ENCODE peak calls at places on chromosomes 13 and 19, in six cellular contexts. S is body of pancreas, J is fibroblast of the conjunctiva, C is lung, U is amygdala, Q is midbrain. E is an unnamed sample.

GRCh38 chr19:48364564-48365363 is 597 bp downstream of the SYNGR4 start:
- DNase-seq in J (no peak), C (no peak), Q (no peak), U (no peak), S (no peak), E (no peak)

GRCh38 chr13:49954674-49955455 is 18.7 kb upstream of the SPRYD7 start:
- DNase-seq in J (no peak), C (no peak), U (no peak), Q (no peak), S (no peak), E (no peak)

GRCh38 chr13:22801402-22802003 is 379.3 kb upstream of the SGCG start:
- DNase-seq in U (no peak), Q (peak; percentile 29), J (no peak), S (no peak), C (no peak), E (no peak)

GRCh38 chr13:39281539-39282150 is 243.4 kb downstream of the NHLRC3 start:
- DNase-seq in J (no peak), S (no peak), C (no peak), Q (no peak), U (no peak), E (no peak)

GRCh38 chr19:54275951-54276350 is 5.0 kb downstream of the LILRB2 start:
- DNase-seq in J (no peak), U (no peak), Q (no peak), C (no peak), S (no peak), E (no peak)

GRCh38 chr13:97257800-97258799 is 36.0 kb downstream of the MBNL2 start:
- DNase-seq in U (no peak), Q (no peak), S (peak; percentile 80), C (peak; percentile 46), J (peak; percentile 68), E (no peak)

GRCh38 chr13:48304132-48304876 is 753 bp downstream of the RB1 start:
- DNase-seq in S (peak; percentile 39), J (no peak), C (no peak), Q (peak; percentile 46), U (no peak), E (peak; percentile 50)

GRCh38 chr13:32187651-32188050 is 127.5 kb downstream of the ZAR1L start:
- DNase-seq in J (no peak), Q (no peak), S (no peak), C (no peak), U (no peak), E (no peak)

GRCh38 chr19:2087621-2088100 is 8.5 kb downstream of the MOB3A start:
- DNase-seq in U (no peak), Q (no peak), S (no peak), C (no peak), J (no peak), E (no peak)

GRCh38 chr13:111327701-111328100 is 7.3 kb downstream of the TEX29 start:
- DNase-seq in S (no peak), J (no peak), U (no peak), C (no peak), Q (no peak), E (no peak)

GRCh38 chr19:12611361-12611699 is 610 bp downstream of the ZNF791 start:
- DNase-seq in J (peak; percentile 28), U (peak; percentile 17), S (peak; percentile 77), C (peak; percentile 60), Q (peak; percentile 58), E (peak; percentile 73)

GRCh38 chr13:51501592-51502205 is 48.9 kb upstream of the INTS6 start:
- DNase-seq in S (no peak), J (no peak), C (no peak), Q (no peak), U (no peak), E (no peak)

GRCh38 chr19:2043269-2043641 is 7.8 kb downstream of the MKNK2 start:
- DNase-seq in U (no peak), Q (peak; percentile 25), J (no peak), S (no peak), C (no peak), E (no peak)

GRCh38 chr13:77480071-77480470 is 55.4 kb upstream of the SCEL start:
- DNase-seq in U (no peak), S (no peak), Q (no peak), C (no peak), J (no peak), E (no peak)

GRCh38 chr13:33497146-33497845 is 211.7 kb upstream of the STARD13 start:
- DNase-seq in U (no peak), S (no peak), J (no peak), C (no peak), Q (no peak), E (no peak)

GRCh38 chr13:23876265-23876664 is 12.9 kb downstream of the MIPEP start:
- DNase-seq in J (no peak), U (no peak), S (peak; percentile 58), C (no peak), Q (peak; percentile 20), E (no peak)

GRCh38 chr13:45434556-45435371 is 16.6 kb upstream of the SLC25A30 start:
- DNase-seq in Q (no peak), S (no peak), U (no peak), J (no peak), C (no peak), E (no peak)

GRCh38 chr13:27117947-27118346 is 53.7 kb downstream of the USP12 start:
- DNase-seq in Q (no peak), J (no peak), C (no peak), S (no peak), U (no peak), E (no peak)

GRCh38 chr19:47707135-47707925 is 5.9 kb upstream of the EHD2 start:
- DNase-seq in C (peak; percentile 79), Q (peak; percentile 72), U (peak; percentile 19), S (peak; percentile 78), J (peak; percentile 66), E (peak; percentile 66)

GRCh38 chr13:111177081-111177711 is 62.1 kb downstream of the ARHGEF7 start:
- DNase-seq in J (no peak), C (no peak), S (peak; percentile 57), Q (peak; percentile 73), U (peak; percentile 38), E (no peak)

GRCh38 chr13:93079294-93079693 is 147.3 kb upstream of the GPC6 start:
- DNase-seq in J (peak; percentile 27), Q (no peak), S (no peak), C (no peak), U (no peak), E (no peak)

GRCh38 chr19:41939861-41940442 is 11.7 kb upstream of the ERFL start:
- DNase-seq in U (no peak), J (no peak), Q (no peak), C (no peak), S (peak; percentile 26), E (no peak)

GRCh38 chr13:112605531-112605990 is 17.6 kb upstream of the TUBGCP3 start:
- DNase-seq in U (no peak), S (no peak), Q (no peak), J (no peak), C (no peak), E (no peak)

GRCh38 chr13:99605417-99606321 is 104.4 kb downstream of the TM9SF2 start:
- DNase-seq in U (peak; percentile 41), J (no peak), S (peak; percentile 82), C (peak; percentile 32), Q (peak; percentile 76), E (peak; percentile 29)

GRCh38 chr13:25683056-25683455 is 311.3 kb downstream of the ATP8A2 start:
- DNase-seq in J (no peak), C (no peak), S (no peak), U (no peak), Q (no peak), E (no peak)

GRCh38 chr19:23547816-23548430 is 139.1 kb downstream of the ZNF675 start:
- DNase-seq in C (no peak), S (no peak), U (no peak), J (no peak), Q (no peak), E (no peak)

GRCh38 chr19:45569619-45570421 is 14.8 kb downstream of the OPA3 start:
- DNase-seq in S (peak; percentile 67), Q (peak; percentile 17), J (no peak), C (peak; percentile 53), U (no peak), E (peak; percentile 24)

GRCh38 chr13:42114278-42114677 is 65.8 kb downstream of the DGKH start:
- DNase-seq in C (no peak), J (no peak), Q (no peak), S (no peak), U (no peak), E (no peak)

GRCh38 chr19:49442354-49442753 is 1.0 kb upstream of the SLC17A7 start:
- DNase-seq in C (no peak), S (peak; percentile 34), Q (no peak), U (no peak), J (no peak), E (no peak)

GRCh38 chr19:8680676-8681344 is 17.8 kb downstream of the ACTL9 start:
- DNase-seq in Q (no peak), U (no peak), S (no peak), C (no peak), J (no peak), E (no peak)

GRCh38 chr19:686589-687297 is 8.5 kb downstream of the PRSS57 start:
- DNase-seq in S (no peak), C (no peak), U (no peak), J (no peak), Q (no peak), E (no peak)

GRCh38 chr19:58575183-58576041 is 2.3 kb upstream of the MZF1 start:
- DNase-seq in S (peak; percentile 91), C (peak; percentile 89), Q (no peak), J (peak; percentile 84), U (no peak), E (peak; percentile 82)

GRCh38 chr13:21124853-21125252 is 51.5 kb downstream of the SKA3 start:
- DNase-seq in S (peak; percentile 34), U (peak; percentile 10), Q (no peak), C (no peak), J (no peak), E (peak; percentile 31)

GRCh38 chr19:29672933-29673336 is 7.7 kb downstream of the PLEKHF1 start:
- DNase-seq in J (no peak), C (no peak), U (no peak), S (no peak), Q (no peak), E (no peak)

GRCh38 chr19:49210901-49211451 is 53.4 kb downstream of the TRPM4 start:
- DNase-seq in U (no peak), S (no peak), C (no peak), Q (no peak), J (no peak), E (no peak)

GRCh38 chr19:7888826-7889217 is 512 bp downstream of the LRRC8E start:
- DNase-seq in Q (no peak), J (no peak), C (no peak), U (no peak), S (no peak), E (no peak)

GRCh38 chr19:19630426-19630825 is 2.4 kb upstream of the LPAR2 start:
- DNase-seq in C (no peak), Q (no peak), J (no peak), S (no peak), U (no peak), E (no peak)

GRCh38 chr13:23778879-23779278 is 110.3 kb downstream of the MIPEP start:
- DNase-seq in Q (no peak), J (peak; percentile 34), U (no peak), S (no peak), C (no peak), E (no peak)